ENCODE peak calls at places on chromosomes 5 and 9, in six cellular contexts. One of them, this sample, is unnamed.

GRCh38 chr5:181044093-181044599 is 4.1 kb downstream of the BTNL9 start:
- DNase-seq in HTR-8/SVneo: no peak
- DNase-seq in T1000: no peak
- DNase-seq in cerebellar nuclear complex: no peak
- DNase-seq in hippocampal formation: no peak
- DNase-seq in ovary: no peak
- DNase-seq in this sample: no peak

GRCh38 chr5:55903121-55903701 is 52.1 kb downstream of the IL31RA start:
- DNase-seq in cerebellar nuclear complex: no peak
- DNase-seq in hippocampal formation: no peak
- DNase-seq in ovary: no peak
- DNase-seq in T1000: peak; percentile 46
- DNase-seq in HTR-8/SVneo: no peak
- DNase-seq in this sample: peak; percentile 54

GRCh38 chr9:131303702-131304101 is 14.2 kb downstream of the PLPP7 start:
- DNase-seq in hippocampal formation: no peak
- DNase-seq in cerebellar nuclear complex: no peak
- DNase-seq in HTR-8/SVneo: no peak
- DNase-seq in ovary: no peak
- DNase-seq in T1000: no peak
- DNase-seq in this sample: no peak

GRCh38 chr9:133369419-133369818 is 6.4 kb downstream of the SURF4 start:
- DNase-seq in cerebellar nuclear complex: no peak
- DNase-seq in hippocampal formation: no peak
- DNase-seq in ovary: no peak
- DNase-seq in HTR-8/SVneo: no peak
- DNase-seq in T1000: no peak
- DNase-seq in this sample: no peak

GRCh38 chr9:123355761-123356520 is at the start of gene CRB2:
- DNase-seq in hippocampal formation: peak; percentile 69
- DNase-seq in cerebellar nuclear complex: no peak
- DNase-seq in ovary: no peak
- DNase-seq in HTR-8/SVneo: no peak
- DNase-seq in T1000: no peak
- DNase-seq in this sample: no peak

GRCh38 chr5:16558984-16559629 is 57.7 kb downstream of the RETREG1 start:
- DNase-seq in HTR-8/SVneo: no peak
- DNase-seq in cerebellar nuclear complex: no peak
- DNase-seq in T1000: no peak
- DNase-seq in ovary: no peak
- DNase-seq in hippocampal formation: no peak
- DNase-seq in this sample: no peak

GRCh38 chr9:97982191-97982718 is 886 bp upstream of the ANP32B start:
- DNase-seq in ovary: no peak
- DNase-seq in hippocampal formation: no peak
- DNase-seq in cerebellar nuclear complex: no peak
- DNase-seq in HTR-8/SVneo: no peak
- DNase-seq in T1000: no peak
- DNase-seq in this sample: no peak

GRCh38 chr5:83895860-83896259 is 175.2 kb upstream of the HAPLN1 start:
- DNase-seq in hippocampal formation: no peak
- DNase-seq in ovary: no peak
- DNase-seq in T1000: peak; percentile 9
- DNase-seq in cerebellar nuclear complex: no peak
- DNase-seq in HTR-8/SVneo: no peak
- DNase-seq in this sample: no peak

GRCh38 chr9:136808781-136809158 is 1.0 kb downstream of the RABL6 start:
- DNase-seq in cerebellar nuclear complex: no peak
- DNase-seq in ovary: no peak
- DNase-seq in T1000: no peak
- DNase-seq in HTR-8/SVneo: no peak
- DNase-seq in hippocampal formation: no peak
- DNase-seq in this sample: no peak

GRCh38 chr5:18965893-18966292 is 1022.1 kb downstream of the CDH18 start:
- DNase-seq in cerebellar nuclear complex: no peak
- DNase-seq in T1000: no peak
- DNase-seq in HTR-8/SVneo: no peak
- DNase-seq in hippocampal formation: no peak
- DNase-seq in ovary: no peak
- DNase-seq in this sample: no peak

GRCh38 chr9:89386797-89387196 is 68.5 kb downstream of the SECISBP2 start:
- DNase-seq in ovary: no peak
- DNase-seq in HTR-8/SVneo: no peak
- DNase-seq in cerebellar nuclear complex: no peak
- DNase-seq in T1000: no peak
- DNase-seq in hippocampal formation: no peak
- DNase-seq in this sample: no peak

GRCh38 chr5:4370218-4370617 is 769.9 kb upstream of the ADAMTS16 start:
- DNase-seq in hippocampal formation: no peak
- DNase-seq in cerebellar nuclear complex: no peak
- DNase-seq in ovary: no peak
- DNase-seq in HTR-8/SVneo: no peak
- DNase-seq in T1000: no peak
- DNase-seq in this sample: no peak

GRCh38 chr9:93900971-93901861 is 53.9 kb downstream of the BARX1 start:
- DNase-seq in ovary: peak; percentile 2
- DNase-seq in HTR-8/SVneo: no peak
- DNase-seq in T1000: no peak
- DNase-seq in hippocampal formation: no peak
- DNase-seq in cerebellar nuclear complex: no peak
- DNase-seq in this sample: no peak

GRCh38 chr9:93479726-93480125 is 26.3 kb upstream of the FAM120AOS start:
- DNase-seq in hippocampal formation: no peak
- DNase-seq in ovary: no peak
- DNase-seq in cerebellar nuclear complex: no peak
- DNase-seq in HTR-8/SVneo: no peak
- DNase-seq in T1000: no peak
- DNase-seq in this sample: no peak

GRCh38 chr5:83374547-83374946 is 97.0 kb upstream of the VCAN start:
- DNase-seq in T1000: no peak
- DNase-seq in hippocampal formation: no peak
- DNase-seq in cerebellar nuclear complex: no peak
- DNase-seq in HTR-8/SVneo: no peak
- DNase-seq in ovary: peak; percentile 13
- DNase-seq in this sample: no peak

GRCh38 chr5:43973318-43973717 is 370.3 kb downstream of the NNT start:
- DNase-seq in hippocampal formation: no peak
- DNase-seq in ovary: no peak
- DNase-seq in T1000: no peak
- DNase-seq in cerebellar nuclear complex: no peak
- DNase-seq in HTR-8/SVneo: no peak
- DNase-seq in this sample: no peak

GRCh38 chr9:80175286-80175906 is 603.6 kb downstream of the TLE4 start:
- DNase-seq in ovary: no peak
- DNase-seq in HTR-8/SVneo: peak; percentile 0
- DNase-seq in T1000: no peak
- DNase-seq in cerebellar nuclear complex: no peak
- DNase-seq in hippocampal formation: no peak
- DNase-seq in this sample: peak; percentile 2

GRCh38 chr5:123755587-123756324 is 243.8 kb downstream of the CSNK1G3 start:
- DNase-seq in hippocampal formation: no peak
- DNase-seq in HTR-8/SVneo: peak; percentile 13
- DNase-seq in ovary: no peak
- DNase-seq in T1000: no peak
- DNase-seq in cerebellar nuclear complex: no peak
- DNase-seq in this sample: no peak

GRCh38 chr9:13410566-13411031 is 131.1 kb upstream of the MPDZ start:
- DNase-seq in hippocampal formation: no peak
- DNase-seq in cerebellar nuclear complex: no peak
- DNase-seq in T1000: no peak
- DNase-seq in HTR-8/SVneo: peak; percentile 7
- DNase-seq in ovary: no peak
- DNase-seq in this sample: no peak

GRCh38 chr5:107538331-107539162 is 132.2 kb downstream of the EFNA5 start:
- DNase-seq in T1000: no peak
- DNase-seq in HTR-8/SVneo: no peak
- DNase-seq in cerebellar nuclear complex: no peak
- DNase-seq in ovary: no peak
- DNase-seq in hippocampal formation: no peak
- DNase-seq in this sample: no peak

GRCh38 chr9:115650768-115651167 is 502.8 kb upstream of the PAPPA start:
- DNase-seq in HTR-8/SVneo: no peak
- DNase-seq in T1000: no peak
- DNase-seq in cerebellar nuclear complex: no peak
- DNase-seq in ovary: no peak
- DNase-seq in hippocampal formation: no peak
- DNase-seq in this sample: no peak

GRCh38 chr5:77400645-77401044 is 91.5 kb downstream of the WDR41 start:
- DNase-seq in ovary: no peak
- DNase-seq in HTR-8/SVneo: no peak
- DNase-seq in cerebellar nuclear complex: no peak
- DNase-seq in T1000: no peak
- DNase-seq in hippocampal formation: no peak
- DNase-seq in this sample: no peak

GRCh38 chr5:117624226-117624625 is 1049.6 kb upstream of the SEMA6A start:
- DNase-seq in T1000: no peak
- DNase-seq in cerebellar nuclear complex: no peak
- DNase-seq in ovary: no peak
- DNase-seq in HTR-8/SVneo: no peak
- DNase-seq in hippocampal formation: no peak
- DNase-seq in this sample: no peak

GRCh38 chr9:127583605-127584053 is 28.4 kb upstream of the STXBP1 start:
- DNase-seq in T1000: no peak
- DNase-seq in hippocampal formation: no peak
- DNase-seq in HTR-8/SVneo: no peak
- DNase-seq in ovary: no peak
- DNase-seq in cerebellar nuclear complex: no peak
- DNase-seq in this sample: no peak

GRCh38 chr5:107514305-107514704 is 156.4 kb downstream of the EFNA5 start:
- DNase-seq in HTR-8/SVneo: no peak
- DNase-seq in T1000: no peak
- DNase-seq in hippocampal formation: no peak
- DNase-seq in ovary: no peak
- DNase-seq in cerebellar nuclear complex: no peak
- DNase-seq in this sample: no peak

GRCh38 chr9:127566351-127567001 is 45.6 kb upstream of the STXBP1 start:
- DNase-seq in T1000: no peak
- DNase-seq in ovary: no peak
- DNase-seq in HTR-8/SVneo: no peak
- DNase-seq in hippocampal formation: no peak
- DNase-seq in cerebellar nuclear complex: no peak
- DNase-seq in this sample: no peak

GRCh38 chr5:73901455-73901854 is 275.5 kb downstream of the ARHGEF28 start:
- DNase-seq in ovary: no peak
- DNase-seq in hippocampal formation: no peak
- DNase-seq in HTR-8/SVneo: no peak
- DNase-seq in cerebellar nuclear complex: no peak
- DNase-seq in T1000: no peak
- DNase-seq in this sample: no peak

GRCh38 chr5:36363101-36363500 is 61.4 kb upstream of the RANBP3L start:
- DNase-seq in HTR-8/SVneo: no peak
- DNase-seq in T1000: no peak
- DNase-seq in hippocampal formation: no peak
- DNase-seq in ovary: no peak
- DNase-seq in cerebellar nuclear complex: no peak
- DNase-seq in this sample: no peak

GRCh38 chr5:1537166-1538154 is 13.7 kb upstream of the LPCAT1 start:
- DNase-seq in ovary: no peak
- DNase-seq in T1000: no peak
- DNase-seq in hippocampal formation: no peak
- DNase-seq in HTR-8/SVneo: no peak
- DNase-seq in cerebellar nuclear complex: no peak
- DNase-seq in this sample: no peak

GRCh38 chr9:79611091-79611614 is 39.4 kb downstream of the TLE4 start:
- DNase-seq in ovary: no peak
- DNase-seq in T1000: peak; percentile 48
- DNase-seq in HTR-8/SVneo: peak; percentile 29
- DNase-seq in hippocampal formation: no peak
- DNase-seq in cerebellar nuclear complex: no peak
- DNase-seq in this sample: no peak

GRCh38 chr9:111866976-111867375 is 29.6 kb upstream of the UGCG start:
- DNase-seq in hippocampal formation: no peak
- DNase-seq in T1000: no peak
- DNase-seq in cerebellar nuclear complex: no peak
- DNase-seq in ovary: no peak
- DNase-seq in HTR-8/SVneo: peak; percentile 58
- DNase-seq in this sample: peak; percentile 30

GRCh38 chr5:137470111-137470920 is 28.8 kb downstream of the SPOCK1 start:
- DNase-seq in cerebellar nuclear complex: no peak
- DNase-seq in T1000: peak; percentile 71
- DNase-seq in HTR-8/SVneo: peak; percentile 51
- DNase-seq in hippocampal formation: no peak
- DNase-seq in ovary: no peak
- DNase-seq in this sample: no peak

GRCh38 chr5:176812269-176813259 is 2.2 kb downstream of the UNC5A start:
- DNase-seq in HTR-8/SVneo: peak; percentile 62
- DNase-seq in hippocampal formation: no peak
- DNase-seq in ovary: no peak
- DNase-seq in cerebellar nuclear complex: no peak
- DNase-seq in T1000: no peak
- DNase-seq in this sample: no peak

GRCh38 chr5:31213676-31214638 is 20.5 kb downstream of the CDH6 start:
- DNase-seq in hippocampal formation: no peak
- DNase-seq in HTR-8/SVneo: no peak
- DNase-seq in ovary: no peak
- DNase-seq in cerebellar nuclear complex: no peak
- DNase-seq in T1000: no peak
- DNase-seq in this sample: no peak

GRCh38 chr5:57779383-57780223 is 297.0 kb upstream of the ACTBL2 start:
- DNase-seq in cerebellar nuclear complex: no peak
- DNase-seq in HTR-8/SVneo: peak; percentile 61
- DNase-seq in T1000: no peak
- DNase-seq in hippocampal formation: peak; percentile 10
- DNase-seq in ovary: peak; percentile 13
- DNase-seq in this sample: no peak

GRCh38 chr9:99085949-99086948 is 18.7 kb upstream of the TGFBR1 start:
- DNase-seq in ovary: no peak
- DNase-seq in T1000: peak; percentile 14
- DNase-seq in cerebellar nuclear complex: no peak
- DNase-seq in HTR-8/SVneo: no peak
- DNase-seq in hippocampal formation: no peak
- DNase-seq in this sample: no peak

GRCh38 chr5:1050449-1051365 is 42.1 kb downstream of the NKD2 start:
- DNase-seq in HTR-8/SVneo: no peak
- DNase-seq in hippocampal formation: no peak
- DNase-seq in ovary: no peak
- DNase-seq in cerebellar nuclear complex: no peak
- DNase-seq in T1000: no peak
- DNase-seq in this sample: no peak

GRCh38 chr5:143200781-143201398 is 202.6 kb downstream of the NR3C1 start:
- DNase-seq in hippocampal formation: no peak
- DNase-seq in T1000: no peak
- DNase-seq in cerebellar nuclear complex: no peak
- DNase-seq in ovary: no peak
- DNase-seq in HTR-8/SVneo: peak; percentile 65
- DNase-seq in this sample: no peak

GRCh38 chr5:153618857-153619256 is 128.4 kb downstream of the GRIA1 start:
- DNase-seq in cerebellar nuclear complex: no peak
- DNase-seq in ovary: no peak
- DNase-seq in T1000: no peak
- DNase-seq in HTR-8/SVneo: no peak
- DNase-seq in hippocampal formation: no peak
- DNase-seq in this sample: no peak